ENCODE peak calls at places on chromosomes 6 and 20, in eight cellular contexts. Z is CD4-positive, alpha-beta memory T cell; B is pancreas; T is upper lobe of left lung; O is mammary epithelial cell; J is PC-9; A is cardiac muscle cell; H is heart left ventricle. Y is an unnamed sample. For H3K4me1, the result is how much of the 10 kb centered on the place peaks cover.

GRCh38 chr6:144718431-144718830 is 433.3 kb downstream of the UTRN start:
- DNase-seq in T (no peak), H (no peak), O (peak), J (no peak), B (no peak), A (no peak), Z (no peak), Y (no peak)

GRCh38 chr20:21074605-21075336 is 31.4 kb downstream of the LINC00237 start:
- DNase-seq in B (no peak), Z (no peak), H (no peak), A (no peak), J (no peak), O (peak), T (no peak), Y (no peak)

GRCh38 chr6:38233161-38233791 is 406.5 kb downstream of the BTBD9 start:
- DNase-seq in O (no peak), A (no peak), T (no peak), B (no peak), J (peak), H (no peak), Z (no peak), Y (no peak)

GRCh38 chr6:117138407-117138806 is 127.0 kb upstream of the VGLL2 start:
- DNase-seq in J (no peak), H (no peak), T (no peak), A (no peak), Z (no peak), O (no peak), B (no peak), Y (no peak)

GRCh38 chr6:84688187-84688878 is 76.1 kb downstream of the TBX18 start:
- DNase-seq in O (no peak), H (no peak), T (no peak), B (no peak), Z (no peak), A (no peak), J (no peak), Y (no peak)

GRCh38 chr6:137086031-137086430 is 41.3 kb upstream of the IL20RA start:
- DNase-seq in J (no peak), T (no peak), O (no peak), A (no peak), B (no peak), Z (no peak), H (no peak), Y (no peak)

GRCh38 chr20:43838703-43839060 is 76.0 kb upstream of the TOX2 start:
- DNase-seq in J (no peak), H (no peak), B (no peak), T (no peak), Z (no peak), A (no peak), O (no peak), Y (no peak)

GRCh38 chr6:170441316-170441715 is 111.8 kb downstream of the PSMB1 start:
- DNase-seq in T (no peak), O (no peak), B (no peak), Z (no peak), J (no peak), H (no peak), A (no peak), Y (no peak)

GRCh38 chr6:68640506-68640875 is 5.4 kb downstream of the ADGRB3 start:
- DNase-seq in Z (no peak), O (no peak), J (no peak), H (no peak), B (no peak), T (no peak), A (no peak), Y (no peak)

GRCh38 chr20:44433751-44434538 is 41.7 kb upstream of the TTPAL start:
- DNase-seq in J (no peak), Z (no peak), B (no peak), H (no peak), A (no peak), O (no peak), T (no peak), Y (no peak)

GRCh38 chr20:34185766-34186620 is 55.2 kb upstream of the ASIP start:
- DNase-seq in H (no peak), A (no peak), O (no peak), T (no peak), Z (no peak), B (no peak), J (no peak), Y (no peak)

GRCh38 chr6:161038229-161039003 is 46.8 kb downstream of the MAP3K4 start:
- DNase-seq in O (peak), Z (no peak), H (no peak), B (no peak), T (no peak), J (peak), A (no peak), Y (no peak)

GRCh38 chr20:8855315-8855714 is 213.6 kb upstream of the PLCB4 start:
- DNase-seq in B (no peak), Z (no peak), T (no peak), O (no peak), H (no peak), J (no peak), A (no peak), Y (no peak)

GRCh38 chr6:38715016-38715809 is at the start of gene DNAH8:
- DNase-seq in B (no peak), O (no peak), H (no peak), Z (no peak), T (no peak), J (no peak), A (peak), Y (no peak)

GRCh38 chr6:113654396-113654795 is 202.7 kb upstream of the MARCKS start:
- DNase-seq in J (peak), B (peak), H (no peak), Z (no peak), A (no peak), T (peak), O (peak), Y (no peak)

GRCh38 chr6:12203001-12203400 is 87.2 kb upstream of the EDN1 start:
- DNase-seq in J (no peak), Z (no peak), B (no peak), T (no peak), A (peak), O (no peak), H (no peak), Y (no peak)

GRCh38 chr20:17611540-17612286 is 41.8 kb downstream of the DSTN start:
- DNase-seq in O (peak), B (peak), A (peak), J (no peak), H (peak), T (no peak), Z (peak), Y (no peak)

GRCh38 chr6:39377530-39377929 is 55.0 kb upstream of the KCNK16 start:
- DNase-seq in J (no peak), Z (no peak), T (peak), O (peak), A (peak), B (peak), H (no peak), Y (no peak)

GRCh38 chr20:52145587-52145986 is 46.0 kb downstream of the ZFP64 start:
- DNase-seq in J (no peak), T (no peak), O (peak), Z (no peak), H (no peak), A (no peak), B (no peak), Y (no peak)

GRCh38 chr6:32645047-32645703 is 8.0 kb downstream of the HLA-DQA1 start:
- DNase-seq in B (no peak), T (no peak), O (no peak), Z (no peak), H (no peak), J (no peak), A (no peak), Y (no peak)

GRCh38 chr6:137845460-137845859 is 21.6 kb upstream of the TNFAIP3 start:
- DNase-seq in B (no peak), O (no peak), Z (no peak), J (no peak), T (no peak), H (no peak), A (no peak), Y (no peak)

GRCh38 chr6:108782231-108783041 is 65.8 kb upstream of the ARMC2 start:
- DNase-seq in B (peak), O (peak), T (peak), A (peak), Z (peak), J (peak), H (peak), Y (peak)

GRCh38 chr6:120363429-120363828 is 970.9 kb downstream of the TBC1D32 start:
- DNase-seq in A (no peak), J (no peak), Z (no peak), B (no peak), O (no peak), H (no peak), T (no peak), Y (no peak)

GRCh38 chr20:44650777-44651493 is 564 bp downstream of the ADA start:
- DNase-seq in Z (no peak), H (peak), J (no peak), B (peak), T (no peak), O (no peak), A (no peak), Y (no peak)

GRCh38 chr6:74491844-74492374 is 713.9 kb downstream of the COL12A1 start:
- DNase-seq in Z (no peak), H (no peak), J (no peak), A (no peak), B (no peak), O (no peak), T (no peak), Y (no peak)

DNA sequence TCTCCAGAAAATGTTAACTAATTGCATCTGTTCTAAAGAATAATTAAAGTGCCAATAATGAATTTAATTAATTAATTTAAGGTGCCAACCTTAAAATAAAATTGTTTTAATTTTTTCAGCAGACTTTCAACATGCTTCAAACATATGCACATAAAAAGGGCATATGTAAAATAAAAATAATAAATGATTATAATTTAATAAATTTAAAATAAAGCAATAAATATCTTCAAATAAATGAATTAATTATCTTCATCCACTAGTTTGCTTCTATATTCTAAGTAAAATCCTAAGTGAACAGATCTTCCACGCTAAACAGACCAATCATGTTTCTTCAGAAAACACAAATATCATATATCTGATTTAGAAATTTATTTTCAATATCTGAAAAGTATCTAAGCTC is 119.2 kb downstream of the HIVEP2 start:
- DNase-seq in A (no peak), O (no peak), H (no peak), Z (no peak), T (no peak), J (no peak), B (no peak), Y (no peak)
- H3K4me1 ChIP-seq in A (under half), O (under half), H (half or more), Z (half or more), T (under half), J (under half), B (under half), Y (under half)

GRCh38 chr6:44039839-44040350 is 87.4 kb downstream of the MRPL14 start:
- DNase-seq in T (no peak), O (no peak), Z (no peak), H (no peak), J (no peak), A (no peak), B (no peak), Y (no peak)

GRCh38 chr6:44036699-44037101 is 90.6 kb downstream of the MRPL14 start:
- DNase-seq in O (no peak), Z (no peak), J (no peak), B (no peak), H (no peak), A (no peak), T (no peak), Y (no peak)

GRCh38 chr6:44037847-44038542 is 89.3 kb downstream of the MRPL14 start:
- DNase-seq in B (no peak), O (no peak), T (no peak), H (no peak), Z (no peak), A (no peak), J (no peak), Y (no peak)

GRCh38 chr6:44039191-44039719 is 88.0 kb downstream of the MRPL14 start:
- DNase-seq in B (no peak), T (no peak), J (no peak), H (no peak), Z (no peak), O (no peak), A (no peak), Y (no peak)

DNA sequence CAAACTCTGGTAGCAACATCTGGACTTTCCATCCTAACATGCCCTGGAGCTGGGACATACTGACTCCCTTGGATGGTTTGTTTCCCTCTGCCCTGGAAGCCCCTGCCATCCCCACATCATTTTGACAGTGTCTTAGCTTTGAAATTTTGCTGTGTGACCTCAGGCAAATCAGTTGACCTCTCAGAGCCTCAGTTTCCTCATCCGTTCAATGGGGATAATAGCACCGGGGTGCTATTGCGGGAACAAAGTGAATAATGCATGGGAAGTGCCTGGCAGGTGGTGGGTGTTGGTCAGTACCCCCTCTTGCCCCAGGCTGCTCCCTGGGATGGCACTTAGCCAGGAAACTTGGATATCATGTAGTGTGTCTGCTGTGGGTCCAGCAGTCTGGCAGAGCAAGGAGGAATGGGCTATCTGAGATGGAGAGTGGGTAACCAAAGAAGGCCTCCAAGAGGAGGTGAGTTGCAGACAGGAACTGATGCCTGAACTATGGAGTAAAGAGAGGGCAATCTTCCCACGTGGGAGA is 88.6 kb downstream of the MRPL14 start:
- DNase-seq in Z (no peak), B (no peak), A (no peak), J (no peak), H (no peak), O (no peak), T (no peak), Y (no peak)
- H3K4me1 ChIP-seq in Z (under half), B (under half), A (under half), J (half or more), H (under half), O (half or more), T (under half), Y (under half)

GRCh38 chr6:56755040-56755439 is 112.4 kb upstream of the DST start:
- DNase-seq in J (no peak), T (no peak), O (no peak), B (no peak), Z (no peak), A (no peak), H (no peak), Y (no peak)

GRCh38 chr6:56752009-56752408 is 109.3 kb upstream of the DST start:
- DNase-seq in B (no peak), O (peak), T (peak), A (no peak), J (no peak), H (no peak), Z (no peak), Y (no peak)

GRCh38 chr6:56751604-56752003 is 108.9 kb upstream of the DST start:
- DNase-seq in O (no peak), J (no peak), B (no peak), T (no peak), H (no peak), Z (no peak), A (no peak), Y (no peak)

GRCh38 chr6:56753801-56754200 is 111.1 kb upstream of the DST start:
- DNase-seq in J (no peak), Z (no peak), O (no peak), A (no peak), H (no peak), B (no peak), T (no peak), Y (no peak)

DNA sequence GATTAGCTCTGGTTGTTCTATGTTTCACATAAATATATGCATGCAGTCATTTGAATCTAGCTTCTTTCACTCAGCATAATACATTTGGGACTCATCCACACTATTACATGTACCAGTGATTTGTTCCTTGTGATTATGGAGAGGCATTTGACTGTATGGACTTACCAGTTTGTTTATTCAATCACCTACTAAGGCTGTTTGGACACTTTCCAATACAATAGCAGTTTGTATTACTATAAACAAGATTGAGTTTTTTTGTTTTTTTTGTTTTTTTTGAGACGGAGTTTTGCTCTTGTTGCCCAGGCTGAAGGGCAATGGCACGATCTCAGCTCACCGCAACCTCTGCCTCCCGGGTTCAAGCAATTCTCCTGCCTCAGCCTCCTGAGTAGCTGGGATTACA is 109.8 kb upstream of the DST start:
- DNase-seq in B (no peak), A (no peak), T (no peak), Z (no peak), J (no peak), O (no peak), H (no peak), Y (no peak)
- H3K4me1 ChIP-seq in B (under half), A (under half), T (under half), Z (under half), J (under half), O (half or more), H (half or more), Y (under half)

GRCh38 chr6:3797231-3798200 is 46.0 kb upstream of the PXDC1 start:
- DNase-seq in B (no peak), J (peak), Z (no peak), H (no peak), O (peak), T (no peak), A (no peak), Y (no peak)
- H3K4me1 ChIP-seq in B (under half), J (under half), Z (under half), H (under half), O (under half), T (under half), A (under half), Y (under half)

GRCh38 chr20:57428611-57429496 is 37.7 kb downstream of the RBM38 start:
- DNase-seq in O (no peak), A (no peak), B (no peak), Z (no peak), H (peak), J (no peak), T (no peak), Y (no peak)
- H3K4me1 ChIP-seq in O (under half), A (under half), B (under half), Z (under half), H (under half), J (under half), T (under half), Y (half or more)

GRCh38 chr6:46466570-46466969 is 24.7 kb downstream of the RCAN2 start:
- DNase-seq in J (no peak), B (no peak), A (no peak), Z (no peak), T (no peak), O (no peak), H (no peak), Y (no peak)
- H3K4me1 ChIP-seq in J (under half), B (under half), A (under half), Z (under half), T (under half), O (under half), H (under half), Y (under half)

DNA sequence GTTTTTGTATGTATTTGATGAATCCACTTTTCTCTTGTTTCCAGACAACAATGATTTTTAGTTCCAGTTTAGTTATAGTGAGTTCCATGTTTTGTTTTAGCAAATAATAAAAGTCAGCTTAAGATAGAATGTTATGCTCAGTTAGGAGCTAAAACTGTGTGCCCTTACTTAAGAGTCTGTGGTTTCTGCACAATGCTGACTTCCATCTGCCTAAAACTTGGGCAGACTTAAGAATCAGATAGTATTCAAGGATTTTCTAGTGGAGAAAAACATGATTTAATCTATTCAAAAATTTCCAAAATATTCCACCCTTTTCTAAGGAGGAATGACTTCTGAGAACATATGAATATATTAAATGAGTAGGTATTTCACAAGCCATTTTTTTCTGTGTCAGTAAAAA is 32.8 kb downstream of the LAMA4 start:
- DNase-seq in T (no peak), B (no peak), H (no peak), A (no peak), J (no peak), O (no peak), Z (no peak), Y (no peak)
- H3K4me1 ChIP-seq in T (half or more), B (under half), H (half or more), A (under half), J (under half), O (under half), Z (under half), Y (under half)

GRCh38 chr20:49485563-49485962 is 3.1 kb upstream of the KCNB1 start:
- DNase-seq in T (no peak), O (no peak), B (no peak), H (no peak), A (no peak), Z (no peak), J (no peak), Y (no peak)
- H3K4me1 ChIP-seq in T (under half), O (under half), B (under half), H (under half), A (under half), Z (under half), J (under half), Y (under half)

DNA sequence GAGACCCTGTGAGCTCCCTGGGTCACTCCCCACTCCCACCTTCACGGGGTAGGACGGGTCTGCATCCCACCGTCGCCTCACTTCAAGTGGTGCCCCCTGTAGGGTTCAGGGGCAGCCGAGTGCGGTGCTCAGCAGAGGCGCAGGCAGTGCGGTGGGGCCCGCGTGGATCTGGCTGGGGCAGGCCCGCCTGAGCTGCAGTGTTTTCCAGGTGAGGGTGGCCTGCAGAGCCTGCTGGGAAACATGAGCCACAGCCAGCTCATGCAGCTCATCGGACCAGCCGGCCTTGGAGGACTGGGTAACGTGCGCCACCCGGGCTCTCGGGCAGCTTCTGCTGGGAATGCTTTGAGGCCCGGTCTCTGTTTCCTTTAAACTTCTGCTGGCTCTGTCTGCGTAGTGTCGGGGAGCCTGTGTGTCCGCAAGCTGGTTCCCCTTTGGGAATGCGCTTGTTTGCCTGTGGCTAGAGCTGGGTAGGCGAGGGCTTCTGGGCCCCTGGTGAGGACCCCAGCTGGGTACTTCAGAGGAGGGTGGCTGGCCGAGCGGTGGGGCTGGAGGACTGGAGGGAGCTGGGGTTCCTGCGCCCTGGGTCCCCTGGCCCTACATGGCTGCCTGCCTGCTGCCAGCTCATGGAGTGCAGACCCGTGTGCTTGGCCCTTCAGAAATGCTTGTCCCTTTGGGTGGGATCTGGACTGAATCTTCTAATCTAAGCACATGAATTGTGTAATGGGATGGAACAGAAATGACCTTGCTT is 3.8 kb downstream of the ADRM1 start:
- DNase-seq in T (no peak), B (no peak), Z (no peak), J (no peak), H (no peak), O (no peak), A (no peak), Y (no peak)
- H3K4me1 ChIP-seq in T (under half), B (under half), Z (under half), J (under half), H (under half), O (under half), A (under half), Y (under half)

GRCh38 chr6:111835807-111836206 is 37.4 kb downstream of the FYN start:
- DNase-seq in Z (no peak), O (no peak), A (no peak), H (no peak), B (no peak), T (no peak), J (no peak), Y (no peak)
- H3K4me1 ChIP-seq in Z (half or more), O (under half), A (under half), H (under half), B (under half), T (under half), J (under half), Y (half or more)

Y was measured in CD8-positive, alpha-beta T cell.